ENCODE peak calls at places on chromosomes 1 and 21, in five cellular contexts. N, Z, C, L and E are unnamed samples. For H3K4me1, the result is how much of the 10 kb centered on the place peaks cover.

GRCh38 chr1:205698921-205699320 is 18.6 kb upstream of the SLC45A3 start:
- DNase-seq in Z (no peak), L (no peak), C (no peak), N (no peak), E (no peak)

GRCh38 chr1:169003864-169004516 is 102.5 kb upstream of the ATP1B1 start:
- DNase-seq in L (peak), Z (peak), N (peak), C (no peak), E (no peak)

GRCh38 chr1:93036672-93037071 is 42.4 kb upstream of the MTF2 start:
- DNase-seq in C (no peak), Z (no peak), N (no peak), L (no peak), E (no peak)

GRCh38 chr1:230047114-230047865 is 19.7 kb upstream of the GALNT2 start:
- DNase-seq in L (no peak), N (no peak), C (no peak), Z (no peak), E (no peak)

GRCh38 chr1:87706198-87706597 is 377.5 kb downstream of the LMO4 start:
- DNase-seq in C (no peak), Z (no peak), N (no peak), L (no peak), E (no peak)

GRCh38 chr1:207810173-207810572 is 58.3 kb downstream of the CD46 start:
- DNase-seq in N (no peak), Z (no peak), L (no peak), C (no peak), E (no peak)

GRCh38 chr1:82706741-82707140 is 906.0 kb downstream of the ADGRL2 start:
- DNase-seq in C (no peak), L (no peak), N (no peak), Z (no peak), E (no peak)

GRCh38 chr1:21813542-21813941 is 1.5 kb downstream of the LDLRAD2 start:
- DNase-seq in L (no peak), N (no peak), C (no peak), Z (no peak), E (no peak)

GRCh38 chr1:230284891-230285290 is 141.2 kb downstream of the PGBD5 start:
- DNase-seq in N (peak), L (no peak), Z (no peak), C (peak), E (no peak)

GRCh38 chr1:44810101-44810761 is 1.9 kb downstream of the BTBD19 start:
- DNase-seq in L (peak), N (peak), C (peak), Z (no peak), E (peak)

GRCh38 chr1:30405631-30406212 is 317.7 kb downstream of the MATN1 start:
- DNase-seq in C (no peak), L (no peak), Z (no peak), N (no peak), E (no peak)

GRCh38 chr1:243850368-243851128 is 505 bp upstream of the AKT3 start:
- DNase-seq in C (peak), L (peak), Z (peak), N (peak), E (peak)

GRCh38 chr1:179953974-179954493 is 576 bp upstream of the CEP350 start:
- DNase-seq in L (no peak), C (no peak), Z (no peak), N (peak), E (no peak)

GRCh38 chr1:35441926-35442579 is 115.2 kb downstream of the KIAA0319L start:
- DNase-seq in Z (no peak), N (no peak), L (no peak), C (no peak), E (no peak)

GRCh38 chr1:115682792-115683191 is 41.0 kb downstream of the VANGL1 start:
- DNase-seq in Z (no peak), L (no peak), N (no peak), C (no peak), E (no peak)

GRCh38 chr1:172746091-172746949 is 87.4 kb downstream of the FASLG start:
- DNase-seq in C (no peak), Z (no peak), L (no peak), N (no peak), E (peak)

GRCh38 chr1:3215198-3216045 is 146.4 kb downstream of the PRDM16 start:
- DNase-seq in C (no peak), L (no peak), Z (no peak), N (no peak), E (no peak)

GRCh38 chr1:27400035-27400962 is 7.9 kb downstream of the GPR3 start:
- DNase-seq in Z (no peak), N (no peak), C (no peak), L (no peak), E (no peak)

GRCh38 chr1:245084551-245084950 is 70.2 kb upstream of the KIF26B start:
- DNase-seq in Z (no peak), C (no peak), L (no peak), N (no peak), E (no peak)

GRCh38 chr1:22275626-22276395 is 132.9 kb upstream of the WNT4 start:
- DNase-seq in L (peak), C (peak), Z (peak), N (peak), E (peak)

GRCh38 chr1:52752427-52752826 is 26.2 kb downstream of the ZYG11B start:
- DNase-seq in Z (no peak), C (no peak), N (no peak), L (no peak), E (no peak)

GRCh38 chr1:98046031-98046641 is 125.3 kb upstream of the DPYD start:
- DNase-seq in C (peak), L (no peak), N (no peak), Z (peak), E (no peak)

GRCh38 chr1:62989497-62989896 is 205.6 kb downstream of the ATG4C start:
- DNase-seq in Z (no peak), N (no peak), L (no peak), C (no peak), E (no peak)

GRCh38 chr1:51907079-51907702 is 28.7 kb upstream of the NRDC start:
- DNase-seq in N (no peak), Z (no peak), C (no peak), L (no peak), E (no peak)

GRCh38 chr1:995665-996633 is 3.9 kb downstream of the HES4 start:
- DNase-seq in L (peak), N (no peak), Z (no peak), C (no peak), E (no peak)

GRCh38 chr1:152623203-152623844 is 421 bp upstream of the LCE3A start:
- DNase-seq in Z (no peak), N (no peak), C (no peak), L (no peak), E (no peak)

GRCh38 chr1:34843392-34844251 is 15.9 kb downstream of the SMIM12 start:
- DNase-seq in Z (no peak), C (no peak), N (peak), L (no peak), E (no peak)

GRCh38 chr21:42527489-42528158 is 14.0 kb downstream of the SLC37A1 start:
- DNase-seq in Z (no peak), N (no peak), L (no peak), C (no peak), E (peak)

GRCh38 chr1:27349784-27350672 is 8.2 kb downstream of the SYTL1 start:
- DNase-seq in L (peak), C (peak), Z (peak), N (peak), E (no peak)

GRCh38 chr1:2229032-2229920 is 1.2 kb downstream of the SKI start:
- DNase-seq in Z (peak), C (peak), N (peak), L (peak), E (peak)

GRCh38 chr1:209335090-209335692 is 248.3 kb upstream of the CAMK1G start:
- DNase-seq in C (peak), L (no peak), N (no peak), Z (peak), E (no peak)

GRCh38 chr1:113913312-113913668 is 8.2 kb downstream of the DCLRE1B start:
- DNase-seq in N (no peak), L (no peak), C (no peak), Z (no peak), E (no peak)
- H3K4me3 ChIP-seq in N (no peak), L (peak), C (no peak), Z (no peak), E (no peak)

GRCh38 chr1:221739677-221740025 is 2.2 kb downstream of the DUSP10 start:
- DNase-seq in L (no peak), N (no peak), Z (no peak), C (no peak), E (no peak)

GRCh38 chr1:221740941-221741363 is 937 bp downstream of the DUSP10 start:
- DNase-seq in L (peak), Z (peak), C (no peak), N (no peak), E (peak)

GRCh38 chr1:221741364-221741970 is 422 bp downstream of the DUSP10 start:
- DNase-seq in L (peak), Z (peak), C (peak), N (peak), E (no peak)

GRCh38 chr1:221739018-221739676 is 2.7 kb downstream of the DUSP10 start:
- DNase-seq in Z (no peak), N (no peak), C (peak), L (peak), E (no peak)

GRCh38 chr1:221740260-221740830 is 1.5 kb downstream of the DUSP10 start:
- DNase-seq in L (no peak), N (no peak), C (peak), Z (no peak), E (no peak)
- H3K27ac ChIP-seq in L (peak), N (no peak), C (peak), Z (no peak), E (peak)

DNA sequence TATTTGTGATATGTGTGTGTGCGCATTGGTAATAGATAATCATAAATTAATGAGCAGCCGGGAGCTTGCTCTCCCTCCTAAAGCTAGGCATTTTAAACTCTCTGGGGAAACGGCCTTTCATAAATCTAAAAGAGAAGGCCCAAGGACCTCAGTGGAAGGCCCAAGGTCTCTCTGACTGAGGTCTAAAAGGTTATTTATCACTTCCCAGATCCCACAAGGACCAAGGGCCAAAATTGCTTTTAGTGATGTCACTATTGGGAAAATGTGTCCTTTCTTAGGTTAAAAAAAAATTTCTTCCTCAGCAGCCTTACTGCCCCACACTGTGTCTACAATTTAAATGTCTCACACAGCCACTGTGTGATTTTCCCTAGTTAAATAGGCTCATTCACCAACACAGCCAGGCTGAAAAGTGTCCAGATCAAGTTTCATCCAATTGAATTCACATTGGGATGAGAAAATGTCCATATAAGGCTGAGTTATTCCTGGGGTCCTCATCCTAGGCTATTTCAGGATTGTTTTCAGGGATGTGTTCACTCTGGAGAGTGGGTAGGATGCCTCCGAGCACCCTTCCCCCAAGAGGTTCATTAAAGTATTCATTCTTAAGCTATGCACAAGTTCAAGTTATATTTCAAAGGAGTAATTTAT is 46.1 kb downstream of the SLC44A3 start:
- DNase-seq in Z (peak), N (no peak), C (no peak), L (no peak), E (no peak)
- H3K4me1 ChIP-seq in Z (under half), N (under half), C (under half), L (under half), E (under half)

GRCh38 chr1:47228644-47229030 is 3.4 kb downstream of the TAL1 start:
- DNase-seq in L (no peak), Z (no peak), C (no peak), N (no peak), E (no peak)
- H3K4me3 ChIP-seq in L (peak), Z (no peak), C (no peak), N (no peak), E (no peak)

DNA sequence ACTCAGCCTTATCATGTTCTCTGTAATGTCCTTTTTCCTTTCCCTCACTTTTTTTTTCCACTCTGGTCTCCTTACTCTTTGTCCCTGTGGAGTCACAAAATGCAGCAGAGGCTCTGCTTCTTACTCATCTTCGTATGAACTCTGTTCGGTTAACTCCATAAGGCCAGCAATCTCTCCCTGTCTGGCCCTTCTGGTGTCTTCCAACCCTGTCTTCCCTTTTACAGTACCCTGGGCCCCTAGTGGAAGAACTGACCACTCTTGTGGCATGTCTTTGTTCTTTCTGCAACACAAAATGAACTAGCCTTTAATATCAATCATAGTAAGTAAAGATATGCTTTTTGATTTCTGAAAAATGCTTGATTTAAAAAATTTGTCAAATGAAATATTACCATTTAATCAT is 7.1 kb downstream of the CD101 start:
- DNase-seq in L (no peak), N (no peak), C (no peak), Z (no peak), E (no peak)
- H3K27ac ChIP-seq in L (no peak), N (no peak), C (no peak), Z (no peak), E (no peak)

GRCh38 chr1:79264285-79264684 is 257.8 kb upstream of the ADGRL4 start:
- DNase-seq in N (no peak), L (no peak), Z (no peak), C (no peak), E (no peak)

GRCh38 chr1:79259390-79260336 is 253.1 kb upstream of the ADGRL4 start:
- DNase-seq in Z (peak), L (no peak), N (no peak), C (no peak), E (no peak)

GRCh38 chr1:79262745-79263258 is 256.3 kb upstream of the ADGRL4 start:
- DNase-seq in C (no peak), Z (no peak), N (no peak), L (no peak), E (no peak)

DNA sequence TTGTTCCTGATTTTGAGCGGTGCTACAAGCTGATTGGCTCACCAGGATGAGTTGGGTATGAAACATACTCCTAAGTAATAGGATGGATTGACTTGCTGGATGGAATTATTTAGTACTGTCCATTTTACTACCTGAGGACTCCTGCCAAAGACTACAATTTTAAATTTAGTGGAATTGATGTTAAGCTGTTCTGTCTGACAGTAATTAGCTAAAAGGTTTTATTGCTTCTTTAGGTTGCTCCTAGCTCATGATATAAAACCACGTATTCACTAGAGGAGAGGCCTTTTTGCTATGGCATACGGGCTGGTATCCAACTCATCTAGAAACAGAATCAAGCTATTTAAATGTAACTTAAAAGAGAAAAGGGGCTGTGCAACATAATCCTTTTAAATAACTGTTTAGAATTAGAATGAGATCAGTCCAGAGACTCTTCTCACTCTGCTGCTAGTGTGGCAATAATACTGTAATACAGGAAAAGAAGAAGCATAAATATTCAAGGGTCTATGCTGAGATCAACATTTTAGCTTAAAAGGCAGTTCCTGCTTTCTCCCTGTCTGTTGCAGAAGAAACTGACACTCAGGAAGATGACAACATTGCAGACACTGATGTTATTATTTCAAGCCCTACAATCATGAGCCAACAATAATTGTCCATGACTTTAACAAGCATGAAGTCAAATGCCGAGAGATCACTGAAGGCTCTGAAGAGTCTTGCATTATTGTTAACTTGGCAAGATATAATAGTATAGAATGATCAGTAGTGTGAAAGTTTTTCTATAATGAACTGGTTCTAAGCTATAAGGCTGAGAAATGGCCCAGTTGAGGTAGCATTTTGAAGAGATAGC is 258.7 kb upstream of the ADGRL4 start:
- DNase-seq in Z (no peak), C (no peak), L (no peak), N (no peak), E (no peak)
- H3K4me1 ChIP-seq in Z (under half), C (under half), L (under half), N (under half), E (under half)

DNA sequence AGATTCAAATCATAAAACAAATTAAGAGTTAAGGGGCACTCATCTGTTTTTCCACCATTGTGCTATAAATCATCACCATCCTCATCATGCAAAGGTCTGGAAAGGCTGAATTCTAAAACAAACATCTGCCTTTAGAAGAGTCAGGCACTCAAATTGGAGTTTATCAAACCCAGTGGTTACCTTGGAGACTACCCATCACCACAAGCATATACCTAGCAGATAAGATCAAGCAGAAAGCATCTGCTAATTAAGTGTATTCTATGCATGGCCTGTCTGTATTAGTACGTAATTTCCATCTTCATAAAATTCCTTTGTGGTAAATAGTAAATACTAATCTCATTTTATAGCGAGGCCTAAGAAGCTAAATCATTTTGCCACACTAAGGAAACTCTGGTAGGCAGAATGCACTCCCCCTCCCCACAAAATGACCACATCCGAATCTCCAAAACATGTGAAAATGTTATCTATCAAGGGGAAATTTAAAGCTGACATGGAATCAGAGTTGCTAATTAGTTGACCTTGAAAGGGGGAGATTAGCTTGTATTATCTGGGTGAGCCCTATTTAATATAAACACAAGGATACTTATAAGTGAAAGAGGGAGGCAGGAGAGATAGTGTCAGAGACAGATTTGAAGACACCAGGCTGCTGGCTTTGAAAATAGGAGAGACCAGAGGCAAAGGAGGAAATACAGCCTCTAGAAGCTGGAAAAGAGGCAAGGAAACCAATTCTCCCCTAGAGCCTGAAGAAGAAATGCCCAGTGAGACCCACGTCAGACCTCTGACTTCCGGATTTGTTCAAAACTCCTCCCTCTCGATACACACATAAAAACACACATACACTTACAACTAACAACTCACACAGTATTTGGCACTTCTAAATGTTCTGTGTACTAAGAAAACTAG is 23.2 kb downstream of the ARID4B start:
- DNase-seq in L (no peak), C (no peak), N (no peak), Z (no peak), E (peak)
- H3K4me3 ChIP-seq in L (no peak), C (no peak), N (no peak), Z (no peak), E (peak)